ENCODE peak calls at places on chromosomes 13 and 19, in six cellular contexts. One of them, this sample, is unnamed.

GRCh38 chr19:8096071-8096470 is 43.5 kb downstream of the CCL25 start:
- DNase-seq in GM23338: peak; percentile 21
- DNase-seq in NCI-H1694 treated with DMSO at 0.1 percent for 48 hours: no peak
- DNase-seq in WERI-Rb-1: no peak
- DNase-seq in activated T-helper 2 cell treated with anti-CD3 and anti-CD28 coated beads, Interferon-gamma antibody, Interleukin-2, Interleukin-4, amounts not matched to agents 10 μg/mL and 5 μg/mL and 100 μg/mL, durations not matched to agents 14 hours and 24 hours and 36 hours: no peak
- DNase-seq in GM12865: peak; percentile 14
- DNase-seq in this sample: peak; percentile 29

GRCh38 chr13:62293081-62293480 is 877.4 kb upstream of the PCDH20 start:
- DNase-seq in GM23338: no peak
- DNase-seq in NCI-H1694 treated with DMSO at 0.1 percent for 48 hours: no peak
- DNase-seq in WERI-Rb-1: no peak
- DNase-seq in activated T-helper 2 cell treated with anti-CD3 and anti-CD28 coated beads, Interferon-gamma antibody, Interleukin-2, Interleukin-4, amounts not matched to agents 10 μg/mL and 5 μg/mL and 100 μg/mL, durations not matched to agents 14 hours and 24 hours and 36 hours: no peak
- DNase-seq in GM12865: peak; percentile 10
- DNase-seq in this sample: no peak

GRCh38 chr19:16371540-16371986 is 46.9 kb downstream of the KLF2 start:
- DNase-seq in GM23338: no peak
- DNase-seq in NCI-H1694 treated with DMSO at 0.1 percent for 48 hours: no peak
- DNase-seq in WERI-Rb-1: no peak
- DNase-seq in activated T-helper 2 cell treated with anti-CD3 and anti-CD28 coated beads, Interferon-gamma antibody, Interleukin-2, Interleukin-4, amounts not matched to agents 10 μg/mL and 5 μg/mL and 100 μg/mL, durations not matched to agents 14 hours and 24 hours and 36 hours: peak; percentile 93
- DNase-seq in GM12865: peak; percentile 96
- DNase-seq in this sample: no peak

GRCh38 chr19:47283405-47284059 is 8.8 kb downstream of the INAFM1 start:
- DNase-seq in GM23338: no peak
- DNase-seq in NCI-H1694 treated with DMSO at 0.1 percent for 48 hours: no peak
- DNase-seq in WERI-Rb-1: no peak
- DNase-seq in activated T-helper 2 cell treated with anti-CD3 and anti-CD28 coated beads, Interferon-gamma antibody, Interleukin-2, Interleukin-4, amounts not matched to agents 10 μg/mL and 5 μg/mL and 100 μg/mL, durations not matched to agents 14 hours and 24 hours and 36 hours: no peak
- DNase-seq in GM12865: no peak
- DNase-seq in this sample: no peak

GRCh38 chr19:49427855-49428546 is 2.8 kb downstream of the GFY start:
- DNase-seq in GM23338: peak; percentile 88
- DNase-seq in NCI-H1694 treated with DMSO at 0.1 percent for 48 hours: no peak
- DNase-seq in WERI-Rb-1: peak; percentile 85
- DNase-seq in activated T-helper 2 cell treated with anti-CD3 and anti-CD28 coated beads, Interferon-gamma antibody, Interleukin-2, Interleukin-4, amounts not matched to agents 10 μg/mL and 5 μg/mL and 100 μg/mL, durations not matched to agents 14 hours and 24 hours and 36 hours: no peak
- DNase-seq in GM12865: no peak
- DNase-seq in this sample: peak; percentile 92

GRCh38 chr19:31269425-31270127 is 79.7 kb downstream of the TSHZ3 start:
- DNase-seq in GM23338: no peak
- DNase-seq in NCI-H1694 treated with DMSO at 0.1 percent for 48 hours: no peak
- DNase-seq in WERI-Rb-1: no peak
- DNase-seq in activated T-helper 2 cell treated with anti-CD3 and anti-CD28 coated beads, Interferon-gamma antibody, Interleukin-2, Interleukin-4, amounts not matched to agents 10 μg/mL and 5 μg/mL and 100 μg/mL, durations not matched to agents 14 hours and 24 hours and 36 hours: no peak
- DNase-seq in GM12865: no peak
- DNase-seq in this sample: no peak

GRCh38 chr19:41934849-41935374 is 6.7 kb upstream of the ERFL start:
- DNase-seq in GM23338: peak; percentile 92
- DNase-seq in NCI-H1694 treated with DMSO at 0.1 percent for 48 hours: peak; percentile 34
- DNase-seq in WERI-Rb-1: peak; percentile 92
- DNase-seq in activated T-helper 2 cell treated with anti-CD3 and anti-CD28 coated beads, Interferon-gamma antibody, Interleukin-2, Interleukin-4, amounts not matched to agents 10 μg/mL and 5 μg/mL and 100 μg/mL, durations not matched to agents 14 hours and 24 hours and 36 hours: peak; percentile 59
- DNase-seq in GM12865: peak; percentile 85
- DNase-seq in this sample: peak; percentile 96

GRCh38 chr19:34241513-34242337 is 12.6 kb upstream of the GARRE1 start:
- DNase-seq in GM23338: peak; percentile 93
- DNase-seq in NCI-H1694 treated with DMSO at 0.1 percent for 48 hours: no peak
- DNase-seq in WERI-Rb-1: peak; percentile 70
- DNase-seq in activated T-helper 2 cell treated with anti-CD3 and anti-CD28 coated beads, Interferon-gamma antibody, Interleukin-2, Interleukin-4, amounts not matched to agents 10 μg/mL and 5 μg/mL and 100 μg/mL, durations not matched to agents 14 hours and 24 hours and 36 hours: no peak
- DNase-seq in GM12865: peak; percentile 80
- DNase-seq in this sample: peak; percentile 87

GRCh38 chr19:1213391-1214286 is 8.1 kb downstream of the STK11 start:
- DNase-seq in GM23338: no peak
- DNase-seq in NCI-H1694 treated with DMSO at 0.1 percent for 48 hours: no peak
- DNase-seq in WERI-Rb-1: no peak
- DNase-seq in activated T-helper 2 cell treated with anti-CD3 and anti-CD28 coated beads, Interferon-gamma antibody, Interleukin-2, Interleukin-4, amounts not matched to agents 10 μg/mL and 5 μg/mL and 100 μg/mL, durations not matched to agents 14 hours and 24 hours and 36 hours: peak; percentile 42
- DNase-seq in GM12865: peak; percentile 74
- DNase-seq in this sample: no peak

GRCh38 chr19:11375143-11375948 is 880 bp downstream of the SWSAP1 start:
- DNase-seq in GM23338: peak; percentile 79
- DNase-seq in NCI-H1694 treated with DMSO at 0.1 percent for 48 hours: peak; percentile 19
- DNase-seq in WERI-Rb-1: peak; percentile 54
- DNase-seq in activated T-helper 2 cell treated with anti-CD3 and anti-CD28 coated beads, Interferon-gamma antibody, Interleukin-2, Interleukin-4, amounts not matched to agents 10 μg/mL and 5 μg/mL and 100 μg/mL, durations not matched to agents 14 hours and 24 hours and 36 hours: peak; percentile 80
- DNase-seq in GM12865: peak; percentile 88
- DNase-seq in this sample: peak; percentile 75

GRCh38 chr13:40409278-40409677 is 257.2 kb downstream of the FOXO1 start:
- DNase-seq in GM23338: no peak
- DNase-seq in NCI-H1694 treated with DMSO at 0.1 percent for 48 hours: no peak
- DNase-seq in WERI-Rb-1: no peak
- DNase-seq in activated T-helper 2 cell treated with anti-CD3 and anti-CD28 coated beads, Interferon-gamma antibody, Interleukin-2, Interleukin-4, amounts not matched to agents 10 μg/mL and 5 μg/mL and 100 μg/mL, durations not matched to agents 14 hours and 24 hours and 36 hours: no peak
- DNase-seq in GM12865: no peak
- DNase-seq in this sample: no peak

GRCh38 chr13:74056829-74057564 is 77.2 kb downstream of the KLF12 start:
- DNase-seq in GM23338: peak; percentile 20
- DNase-seq in NCI-H1694 treated with DMSO at 0.1 percent for 48 hours: no peak
- DNase-seq in WERI-Rb-1: no peak
- DNase-seq in activated T-helper 2 cell treated with anti-CD3 and anti-CD28 coated beads, Interferon-gamma antibody, Interleukin-2, Interleukin-4, amounts not matched to agents 10 μg/mL and 5 μg/mL and 100 μg/mL, durations not matched to agents 14 hours and 24 hours and 36 hours: no peak
- DNase-seq in GM12865: no peak
- DNase-seq in this sample: peak; percentile 22

GRCh38 chr19:7862413-7862951 is 11.7 kb downstream of the PRR36 start:
- DNase-seq in GM23338: peak; percentile 97
- DNase-seq in NCI-H1694 treated with DMSO at 0.1 percent for 48 hours: no peak
- DNase-seq in WERI-Rb-1: no peak
- DNase-seq in activated T-helper 2 cell treated with anti-CD3 and anti-CD28 coated beads, Interferon-gamma antibody, Interleukin-2, Interleukin-4, amounts not matched to agents 10 μg/mL and 5 μg/mL and 100 μg/mL, durations not matched to agents 14 hours and 24 hours and 36 hours: peak; percentile 58
- DNase-seq in GM12865: peak; percentile 84
- DNase-seq in this sample: peak; percentile 100

GRCh38 chr13:51638497-51638871 is 54.2 kb downstream of the WDFY2 start:
- DNase-seq in GM23338: no peak
- DNase-seq in NCI-H1694 treated with DMSO at 0.1 percent for 48 hours: no peak
- DNase-seq in WERI-Rb-1: no peak
- DNase-seq in activated T-helper 2 cell treated with anti-CD3 and anti-CD28 coated beads, Interferon-gamma antibody, Interleukin-2, Interleukin-4, amounts not matched to agents 10 μg/mL and 5 μg/mL and 100 μg/mL, durations not matched to agents 14 hours and 24 hours and 36 hours: no peak
- DNase-seq in GM12865: no peak
- DNase-seq in this sample: no peak

GRCh38 chr13:50616101-50616500 is 227.4 kb downstream of the DLEU7 start:
- DNase-seq in GM23338: no peak
- DNase-seq in NCI-H1694 treated with DMSO at 0.1 percent for 48 hours: no peak
- DNase-seq in WERI-Rb-1: no peak
- DNase-seq in activated T-helper 2 cell treated with anti-CD3 and anti-CD28 coated beads, Interferon-gamma antibody, Interleukin-2, Interleukin-4, amounts not matched to agents 10 μg/mL and 5 μg/mL and 100 μg/mL, durations not matched to agents 14 hours and 24 hours and 36 hours: no peak
- DNase-seq in GM12865: no peak
- DNase-seq in this sample: no peak

GRCh38 chr13:63044617-63045016 is 1629.0 kb upstream of the PCDH20 start:
- DNase-seq in GM23338: no peak
- DNase-seq in NCI-H1694 treated with DMSO at 0.1 percent for 48 hours: no peak
- DNase-seq in WERI-Rb-1: no peak
- DNase-seq in activated T-helper 2 cell treated with anti-CD3 and anti-CD28 coated beads, Interferon-gamma antibody, Interleukin-2, Interleukin-4, amounts not matched to agents 10 μg/mL and 5 μg/mL and 100 μg/mL, durations not matched to agents 14 hours and 24 hours and 36 hours: no peak
- DNase-seq in GM12865: no peak
- DNase-seq in this sample: no peak

GRCh38 chr13:21458457-21458815 is 667 bp downstream of the ZDHHC20 start:
- DNase-seq in GM23338: peak; percentile 78
- DNase-seq in NCI-H1694 treated with DMSO at 0.1 percent for 48 hours: peak; percentile 13
- DNase-seq in WERI-Rb-1: peak; percentile 71
- DNase-seq in activated T-helper 2 cell treated with anti-CD3 and anti-CD28 coated beads, Interferon-gamma antibody, Interleukin-2, Interleukin-4, amounts not matched to agents 10 μg/mL and 5 μg/mL and 100 μg/mL, durations not matched to agents 14 hours and 24 hours and 36 hours: peak; percentile 37
- DNase-seq in GM12865: peak; percentile 76
- DNase-seq in this sample: peak; percentile 77

GRCh38 chr13:49560270-49561063 is 24.9 kb downstream of the RCBTB1 start:
- DNase-seq in GM23338: peak; percentile 52
- DNase-seq in NCI-H1694 treated with DMSO at 0.1 percent for 48 hours: no peak
- DNase-seq in WERI-Rb-1: peak; percentile 14
- DNase-seq in activated T-helper 2 cell treated with anti-CD3 and anti-CD28 coated beads, Interferon-gamma antibody, Interleukin-2, Interleukin-4, amounts not matched to agents 10 μg/mL and 5 μg/mL and 100 μg/mL, durations not matched to agents 14 hours and 24 hours and 36 hours: no peak
- DNase-seq in GM12865: no peak
- DNase-seq in this sample: peak; percentile 50

GRCh38 chr13:62212246-62212645 is 796.6 kb upstream of the PCDH20 start:
- DNase-seq in GM23338: peak; percentile 35
- DNase-seq in NCI-H1694 treated with DMSO at 0.1 percent for 48 hours: no peak
- DNase-seq in WERI-Rb-1: no peak
- DNase-seq in activated T-helper 2 cell treated with anti-CD3 and anti-CD28 coated beads, Interferon-gamma antibody, Interleukin-2, Interleukin-4, amounts not matched to agents 10 μg/mL and 5 μg/mL and 100 μg/mL, durations not matched to agents 14 hours and 24 hours and 36 hours: no peak
- DNase-seq in GM12865: no peak
- DNase-seq in this sample: peak; percentile 12

GRCh38 chr19:45234089-45234869 is 10.9 kb downstream of the EXOC3L2 start:
- DNase-seq in GM23338: peak; percentile 73
- DNase-seq in NCI-H1694 treated with DMSO at 0.1 percent for 48 hours: no peak
- DNase-seq in WERI-Rb-1: no peak
- DNase-seq in activated T-helper 2 cell treated with anti-CD3 and anti-CD28 coated beads, Interferon-gamma antibody, Interleukin-2, Interleukin-4, amounts not matched to agents 10 μg/mL and 5 μg/mL and 100 μg/mL, durations not matched to agents 14 hours and 24 hours and 36 hours: no peak
- DNase-seq in GM12865: no peak
- DNase-seq in this sample: peak; percentile 84

GRCh38 chr13:85266331-85266730 is 532.9 kb downstream of the SLITRK6 start:
- DNase-seq in GM23338: no peak
- DNase-seq in NCI-H1694 treated with DMSO at 0.1 percent for 48 hours: no peak
- DNase-seq in WERI-Rb-1: no peak
- DNase-seq in activated T-helper 2 cell treated with anti-CD3 and anti-CD28 coated beads, Interferon-gamma antibody, Interleukin-2, Interleukin-4, amounts not matched to agents 10 μg/mL and 5 μg/mL and 100 μg/mL, durations not matched to agents 14 hours and 24 hours and 36 hours: no peak
- DNase-seq in GM12865: no peak
- DNase-seq in this sample: no peak

GRCh38 chr13:41565221-41565620 is 107.9 kb downstream of the RGCC start:
- DNase-seq in GM23338: no peak
- DNase-seq in NCI-H1694 treated with DMSO at 0.1 percent for 48 hours: no peak
- DNase-seq in WERI-Rb-1: no peak
- DNase-seq in activated T-helper 2 cell treated with anti-CD3 and anti-CD28 coated beads, Interferon-gamma antibody, Interleukin-2, Interleukin-4, amounts not matched to agents 10 μg/mL and 5 μg/mL and 100 μg/mL, durations not matched to agents 14 hours and 24 hours and 36 hours: no peak
- DNase-seq in GM12865: no peak
- DNase-seq in this sample: no peak

GRCh38 chr19:21117041-21117907 is 24.6 kb upstream of the ZNF431 start:
- DNase-seq in GM23338: peak; percentile 25
- DNase-seq in NCI-H1694 treated with DMSO at 0.1 percent for 48 hours: no peak
- DNase-seq in WERI-Rb-1: no peak
- DNase-seq in activated T-helper 2 cell treated with anti-CD3 and anti-CD28 coated beads, Interferon-gamma antibody, Interleukin-2, Interleukin-4, amounts not matched to agents 10 μg/mL and 5 μg/mL and 100 μg/mL, durations not matched to agents 14 hours and 24 hours and 36 hours: no peak
- DNase-seq in GM12865: no peak
- DNase-seq in this sample: no peak

GRCh38 chr13:30619731-30620130 is 2.0 kb downstream of the USPL1 start:
- DNase-seq in GM23338: no peak
- DNase-seq in NCI-H1694 treated with DMSO at 0.1 percent for 48 hours: no peak
- DNase-seq in WERI-Rb-1: no peak
- DNase-seq in activated T-helper 2 cell treated with anti-CD3 and anti-CD28 coated beads, Interferon-gamma antibody, Interleukin-2, Interleukin-4, amounts not matched to agents 10 μg/mL and 5 μg/mL and 100 μg/mL, durations not matched to agents 14 hours and 24 hours and 36 hours: no peak
- DNase-seq in GM12865: no peak
- DNase-seq in this sample: no peak

This sample was measured in H7.